ENCODE peak calls at places on chromosomes 5 and 9, in four cellular contexts. K, V, F and L are unnamed samples.

GRCh38 chr9:125748511-125749099 is 1.4 kb downstream of the PBX3 start:
- DNase-seq in K (peak), V (no peak), F (peak), L (no peak)

GRCh38 chr9:128877852-128878251 is 3.9 kb downstream of the KYAT1 start:
- DNase-seq in V (no peak), F (no peak), K (no peak), L (no peak)

GRCh38 chr5:57777174-57777581 is 294.6 kb upstream of the ACTBL2 start:
- DNase-seq in V (no peak), K (no peak), F (no peak), L (no peak)

GRCh38 chr5:154366353-154366752 is 79.4 kb upstream of the SAP30L start:
- DNase-seq in F (no peak), K (peak), V (no peak), L (no peak)

GRCh38 chr5:169602535-169602934 is 19.0 kb downstream of the SPDL1 start:
- DNase-seq in K (peak), F (no peak), V (no peak), L (no peak)

GRCh38 chr9:136875155-136875554 is 9.0 kb upstream of the EDF1 start:
- DNase-seq in F (no peak), K (no peak), V (no peak), L (no peak)

GRCh38 chr5:125536095-125536494 is 789.7 kb upstream of the ZNF608 start:
- DNase-seq in F (no peak), K (no peak), V (no peak), L (no peak)

GRCh38 chr5:122078116-122078865 is at the start of gene LOX:
- DNase-seq in V (peak), F (peak), K (peak), L (peak)

GRCh38 chr5:105952875-105953274 is 1717.9 kb downstream of the EFNA5 start:
- DNase-seq in V (no peak), F (no peak), K (peak), L (peak)

GRCh38 chr9:114525505-114525904 is 20.2 kb upstream of the WHRN start:
- DNase-seq in F (peak), K (peak), V (no peak), L (no peak)

GRCh38 chr9:121556580-121556979 is 56.9 kb upstream of the GGTA1 start:
- DNase-seq in V (no peak), F (no peak), K (peak), L (peak)

GRCh38 chr5:64514620-64515019 is 8.8 kb downstream of the RGS7BP start:
- DNase-seq in F (no peak), K (no peak), V (no peak), L (no peak)

GRCh38 chr5:128318691-128319090 is 219.4 kb downstream of the FBN2 start:
- DNase-seq in K (no peak), V (no peak), F (no peak), L (no peak)

GRCh38 chr9:79974806-79975422 is 403.1 kb downstream of the TLE4 start:
- DNase-seq in V (no peak), F (peak), K (no peak), L (no peak)

GRCh38 chr5:170880084-170880483 is 18.3 kb downstream of the RANBP17 start:
- DNase-seq in K (no peak), F (no peak), V (no peak), L (no peak)

GRCh38 chr9:134782921-134783698 is 97.5 kb upstream of the FCN2 start:
- DNase-seq in F (no peak), V (no peak), K (no peak), L (no peak)

GRCh38 chr9:121310571-121310970 is 42.6 kb downstream of the GSN start:
- DNase-seq in V (no peak), F (no peak), K (no peak), L (no peak)

GRCh38 chr5:170143710-170144109 is 38.0 kb downstream of the FOXI1 start:
- DNase-seq in F (peak), K (no peak), V (no peak), L (no peak)

GRCh38 chr5:55657443-55657842 is 54.7 kb downstream of the SLC38A9 start:
- DNase-seq in V (no peak), F (no peak), K (no peak), L (no peak)

GRCh38 chr5:134141346-134142050 is 27.0 kb downstream of the TCF7 start:
- DNase-seq in V (peak), F (peak), K (no peak), L (no peak)
- TF ChIP-seq CTCF in V (no peak), F (no peak), K (no peak), L (no peak)

GRCh38 chr9:90259302-90260246 is 383.1 kb downstream of the DIRAS2 start:
- DNase-seq in F (no peak), V (no peak), K (no peak), L (no peak)
- H3K4me3 ChIP-seq in F (no peak), V (no peak), K (no peak), L (no peak)

DNA sequence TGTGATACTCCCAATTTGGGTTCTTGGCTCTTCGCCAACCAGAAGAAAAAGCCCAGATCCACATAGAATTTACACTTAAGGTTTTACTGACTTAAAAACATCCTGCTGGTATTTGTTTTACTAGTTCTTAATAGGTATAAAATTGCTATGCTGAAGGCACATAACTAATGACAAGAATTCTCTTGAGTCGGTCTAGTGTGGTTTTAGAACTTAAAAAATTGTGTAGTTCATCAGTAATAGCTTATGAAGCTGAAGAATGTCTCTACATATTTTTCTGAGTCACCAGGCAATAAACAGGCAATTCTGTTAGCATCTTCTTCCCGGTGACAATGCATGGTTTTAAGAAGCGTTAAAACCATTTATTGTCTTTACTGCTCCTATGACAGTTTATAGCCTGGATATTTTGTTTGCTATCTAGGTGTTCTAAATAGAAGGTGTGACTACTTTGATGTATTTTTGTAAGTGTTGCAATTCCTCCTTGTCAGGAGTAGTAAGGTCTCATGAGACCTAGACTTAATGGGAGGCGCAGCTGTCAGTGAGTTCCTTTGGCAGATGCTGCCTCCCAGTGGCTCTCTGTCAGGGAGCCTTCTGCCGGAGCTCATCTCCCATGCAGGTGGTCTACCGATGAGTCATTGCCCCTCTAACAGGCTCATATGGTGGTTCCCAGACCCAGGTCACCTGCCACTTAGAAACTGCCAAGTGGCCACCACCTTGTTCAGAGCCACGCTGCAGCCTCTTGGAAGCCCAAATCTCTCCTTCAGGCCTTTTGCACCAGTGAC is 173.8 kb downstream of the MAST4 start:
- DNase-seq in F (peak), V (no peak), K (peak), L (no peak)
- TF ChIP-seq CTCF in F (peak), V (peak), K (peak), L (peak)

GRCh38 chr5:163281512-163281911 is 155.9 kb upstream of the CCNG1 start:
- DNase-seq in F (no peak), K (no peak), V (no peak), L (no peak)
- H3K4me3 ChIP-seq in F (no peak), K (no peak), V (no peak), L (no peak)

DNA sequence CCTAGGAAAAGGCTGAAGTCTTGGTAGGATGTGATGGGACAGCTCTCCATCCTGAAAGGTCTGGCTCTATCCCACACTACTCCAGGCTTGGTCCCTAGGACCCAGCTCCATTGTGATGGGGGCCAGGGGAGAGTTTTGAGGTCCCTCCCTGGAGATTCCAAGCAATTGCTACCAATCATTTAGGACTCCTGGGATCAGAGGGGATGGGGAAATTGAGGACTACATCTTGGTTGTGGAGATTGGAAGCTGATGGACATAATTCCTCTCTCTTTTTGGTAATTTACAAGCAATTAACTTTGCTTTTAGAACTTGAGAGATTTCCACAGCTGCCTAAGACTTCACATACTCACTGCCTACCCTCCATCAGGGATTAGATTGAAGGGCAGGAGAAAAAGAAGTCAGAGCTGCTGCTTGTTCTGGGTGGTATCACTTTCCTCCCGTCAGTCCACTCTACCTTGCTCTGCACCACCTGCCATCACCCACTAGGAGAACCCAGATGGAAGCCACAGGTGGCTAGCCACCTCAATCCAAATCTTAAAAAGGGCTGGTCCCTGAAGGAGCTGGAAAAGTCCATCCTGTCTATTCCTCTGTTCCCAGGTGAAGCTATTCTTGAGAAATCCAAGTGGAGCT is 10.6 kb downstream of the IRF1 start:
- DNase-seq in V (no peak), F (no peak), K (no peak), L (no peak)
- TF ChIP-seq CTCF in V (no peak), F (peak), K (no peak), L (peak)